ENCODE peak calls at places on chromosomes 3 and 15, in ten cellular contexts. Q, U, M, C, W, S, G, E, L and A are unnamed samples.

GRCh38 chr3:171811059-171811912 is 1.0 kb upstream of the PLD1 start:
- DNase-seq in C (peak), M (peak), U (no peak), L (peak), Q (peak), S (no peak), W (no peak), G (no peak), E (peak), A (peak)

GRCh38 chr3:38738630-38739395 is 77.2 kb downstream of the SCN10A start:
- DNase-seq in M (no peak), E (peak), C (no peak), Q (peak), S (peak), U (no peak), W (no peak), G (no peak), L (peak), A (peak)

GRCh38 chr3:130894873-130895330 is 1.0 kb downstream of the ATP2C1 start:
- DNase-seq in C (no peak), W (no peak), Q (peak), G (no peak), E (peak), L (peak), S (no peak), M (no peak), U (no peak), A (no peak)

GRCh38 chr3:40597441-40597840 is 72.7 kb downstream of the ZNF621 start:
- DNase-seq in E (no peak), W (no peak), C (no peak), U (no peak), M (no peak), Q (no peak), S (no peak), G (no peak), L (peak), A (peak)

GRCh38 chr3:40873456-40873855 is 325.8 kb upstream of the CTNNB1 start:
- DNase-seq in Q (no peak), E (no peak), S (no peak), L (no peak), U (no peak), G (no peak), C (no peak), M (no peak), W (no peak), A (no peak)

GRCh38 chr3:49804141-49805041 is 1.3 kb downstream of the INKA1 start:
- DNase-seq in E (peak), S (no peak), W (peak), C (no peak), U (no peak), M (no peak), L (peak), G (no peak), Q (no peak), A (no peak)

GRCh38 chr3:88031543-88032148 is 27.2 kb downstream of the CGGBP1 start:
- DNase-seq in L (peak), U (no peak), C (no peak), S (no peak), G (no peak), Q (peak), E (peak), W (no peak), M (no peak), A (peak)

GRCh38 chr15:56767315-56767714 is 34.0 kb upstream of the ZNF280D start:
- DNase-seq in Q (no peak), C (no peak), E (peak), S (no peak), W (no peak), L (peak), G (no peak), U (no peak), M (no peak), A (no peak)

GRCh38 chr3:123637131-123637530 is 52.3 kb upstream of the HACD2 start:
- DNase-seq in C (no peak), W (no peak), U (no peak), S (no peak), Q (no peak), E (no peak), L (no peak), G (no peak), M (no peak), A (no peak)

GRCh38 chr15:74904190-74904805 is 2.4 kb downstream of the FAM219B start:
- DNase-seq in E (no peak), U (no peak), G (no peak), S (no peak), W (no peak), C (no peak), L (no peak), Q (no peak), M (no peak), A (no peak)

GRCh38 chr3:54079314-54079713 is 43.0 kb upstream of the CACNA2D3 start:
- DNase-seq in U (no peak), L (no peak), S (no peak), G (no peak), C (no peak), Q (no peak), M (no peak), W (no peak), E (no peak), A (no peak)

GRCh38 chr15:45777781-45778180 is 143.0 kb downstream of the SQOR start:
- DNase-seq in Q (no peak), S (no peak), W (no peak), G (no peak), C (no peak), M (no peak), L (no peak), E (no peak), U (no peak), A (no peak)

GRCh38 chr15:62663547-62663946 is 379.0 kb upstream of the TPM1 start:
- DNase-seq in U (no peak), S (no peak), G (no peak), L (no peak), Q (no peak), E (no peak), W (no peak), C (no peak), M (no peak), A (no peak)

GRCh38 chr3:27728195-27729087 is 6.3 kb upstream of the EOMES start:
- DNase-seq in W (no peak), G (no peak), Q (no peak), M (no peak), S (no peak), U (no peak), L (no peak), E (no peak), C (no peak), A (no peak)

GRCh38 chr3:176651622-176652021 is 545.7 kb downstream of the TBL1XR1 start:
- DNase-seq in Q (no peak), E (no peak), S (no peak), G (no peak), U (no peak), W (no peak), L (no peak), M (no peak), C (no peak), A (peak)
- TF ChIP-seq CTCF in Q (no peak), E (no peak), S (no peak), G (no peak), U (no peak), W (no peak), L (no peak), M (no peak), C (peak), A (no peak)

GRCh38 chr15:92653836-92654524 is 1.6 kb downstream of the FAM174B start:
- DNase-seq in S (peak), M (no peak), C (no peak), W (no peak), U (no peak), E (peak), L (no peak), G (peak), Q (no peak), A (no peak)
- TF ChIP-seq CTCF in S (no peak), M (no peak), C (no peak), W (no peak), U (no peak), E (peak), L (no peak), G (no peak), Q (no peak), A (no peak)

GRCh38 chr3:126568776-126569342 is 10.1 kb upstream of the C3orf22 start:
- DNase-seq in U (no peak), G (no peak), S (no peak), C (no peak), L (no peak), E (no peak), Q (no peak), W (no peak), M (no peak), A (no peak)

GRCh38 chr3:126571078-126571477 is 12.3 kb upstream of the C3orf22 start:
- DNase-seq in E (no peak), W (no peak), M (no peak), L (no peak), Q (no peak), U (no peak), S (no peak), C (no peak), G (no peak), A (no peak)

GRCh38 chr3:126572343-126572742 is 13.6 kb upstream of the C3orf22 start:
- DNase-seq in C (no peak), G (no peak), L (no peak), W (no peak), U (no peak), E (no peak), S (no peak), M (no peak), Q (no peak), A (no peak)

GRCh38 chr3:126569390-126569975 is 10.8 kb upstream of the C3orf22 start:
- DNase-seq in W (peak), Q (no peak), U (no peak), L (no peak), E (no peak), M (no peak), C (no peak), G (no peak), S (no peak), A (no peak)

DNA sequence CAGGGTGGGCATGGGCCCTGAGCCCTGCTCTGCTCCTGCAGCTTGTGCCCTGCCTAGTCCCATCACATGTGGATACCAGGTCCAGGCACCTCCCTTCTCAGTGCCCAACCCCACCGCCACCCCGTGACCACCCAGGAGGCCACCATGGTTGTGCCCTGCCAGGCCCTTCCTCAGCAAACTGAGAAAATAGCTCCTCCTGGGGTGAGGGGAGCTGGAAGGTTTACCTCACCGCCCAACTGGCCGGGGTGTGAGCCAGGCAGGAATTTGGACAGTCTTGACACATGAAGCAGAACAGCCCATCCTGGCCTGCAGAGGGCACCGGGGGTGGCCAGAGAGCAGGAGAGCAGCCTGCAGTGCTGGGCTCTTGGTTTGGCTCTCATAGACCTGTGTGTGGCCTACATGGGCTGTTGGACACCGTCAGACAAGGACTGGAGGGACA is 11.4 kb upstream of the C3orf22 start:
- DNase-seq in E (no peak), U (no peak), S (no peak), M (no peak), G (peak), C (no peak), W (no peak), L (no peak), Q (no peak), A (no peak)
- TF ChIP-seq CTCF in E (no peak), U (no peak), S (no peak), M (no peak), G (no peak), C (no peak), W (no peak), L (no peak), Q (no peak), A (no peak)

GRCh38 chr3:159486580-159486979 is 502.1 kb upstream of the IL12A start:
- DNase-seq in S (no peak), Q (peak), C (no peak), G (no peak), M (no peak), E (peak), W (no peak), L (peak), U (no peak), A (no peak)
- TF ChIP-seq CTCF in S (no peak), Q (no peak), C (peak), G (no peak), M (peak), E (peak), W (no peak), L (no peak), U (no peak), A (no peak)

DNA sequence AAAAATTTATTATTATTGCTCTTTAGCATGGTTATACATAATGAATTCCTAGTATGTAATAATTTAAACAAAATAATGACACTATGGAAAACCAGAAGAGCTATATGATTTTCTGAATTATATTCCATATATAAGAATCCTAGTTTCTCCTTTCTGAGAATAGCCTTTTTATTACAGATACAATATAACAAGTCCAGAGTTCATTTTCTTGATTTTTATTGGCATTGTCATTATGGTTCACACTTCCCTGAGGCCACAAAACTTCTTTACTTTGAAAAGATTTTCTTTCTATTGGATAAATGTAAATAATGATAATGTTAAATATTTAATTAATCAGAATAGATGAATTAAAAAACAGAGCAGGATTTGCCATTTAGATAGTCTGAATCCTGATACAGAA is 362.3 kb upstream of the BCHE start:
- DNase-seq in Q (no peak), W (no peak), S (no peak), G (no peak), C (no peak), E (no peak), L (no peak), U (no peak), M (no peak), A (no peak)
- TF ChIP-seq CTCF in Q (no peak), W (no peak), S (no peak), G (no peak), C (no peak), E (no peak), L (no peak), U (no peak), M (no peak), A (no peak)

GRCh38 chr3:46986782-46987484 is 7.5 kb downstream of the NBEAL2 start:
- DNase-seq in L (no peak), G (no peak), S (no peak), C (no peak), E (no peak), Q (no peak), M (no peak), W (peak), U (no peak), A (no peak)
- TF ChIP-seq CTCF in L (no peak), G (no peak), S (no peak), C (no peak), E (no peak), Q (no peak), M (no peak), W (no peak), U (no peak), A (no peak)

DNA sequence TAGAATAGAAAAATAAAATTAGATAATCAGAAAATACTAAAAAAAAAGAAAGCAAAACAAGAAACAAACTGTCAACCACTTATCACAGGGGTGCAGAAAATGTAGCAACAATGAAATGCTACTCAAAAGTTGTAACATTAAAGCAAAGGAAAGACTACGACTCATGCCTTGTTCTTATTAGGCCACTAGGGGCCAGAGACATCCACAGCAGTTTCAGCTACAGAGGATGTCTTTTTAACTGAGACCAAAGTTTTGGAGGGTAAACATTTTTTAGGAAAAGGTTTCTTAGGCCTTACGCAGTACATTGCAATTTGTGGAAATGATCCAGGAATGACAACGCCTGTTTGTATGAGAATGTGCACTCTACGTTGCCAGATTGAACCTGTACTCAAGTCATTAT is 15.4 kb upstream of the CADM2 start:
- DNase-seq in S (no peak), G (no peak), W (no peak), M (no peak), C (no peak), U (no peak), Q (no peak), L (no peak), E (no peak), A (no peak)
- TF ChIP-seq CTCF in S (no peak), G (no peak), W (peak), M (no peak), C (no peak), U (no peak), Q (no peak), L (no peak), E (no peak), A (peak)

GRCh38 chr15:71011503-71012155 is 103.6 kb upstream of the THSD4 start:
- DNase-seq in U (no peak), L (peak), S (peak), W (no peak), E (peak), G (no peak), M (peak), C (peak), Q (peak), A (peak)
- TF ChIP-seq CTCF in U (no peak), L (peak), S (peak), W (peak), E (peak), G (peak), M (peak), C (peak), Q (peak), A (peak)